ENCODE peak calls at places on chromosomes 16 and 17, in six cellular contexts. One of them, this sample, is unnamed.

GRCh38 chr17:72175787-72176515 is 55.1 kb downstream of the SOX9 start:
- DNase-seq in epithelial cell of esophagus: peak
- DNase-seq in left ventricle myocardium inferior: peak
- DNase-seq in AG04450: no peak
- DNase-seq in neural progenitor cell: no peak
- DNase-seq in GM13976: no peak
- DNase-seq in this sample: no peak

GRCh38 chr17:33366998-33367397 is 73.9 kb upstream of the ASIC2 start:
- DNase-seq in epithelial cell of esophagus: no peak
- DNase-seq in left ventricle myocardium inferior: no peak
- DNase-seq in AG04450: no peak
- DNase-seq in neural progenitor cell: peak
- DNase-seq in GM13976: no peak
- DNase-seq in this sample: no peak

GRCh38 chr17:62668091-62668804 is 40.8 kb downstream of the MRC2 start:
- DNase-seq in epithelial cell of esophagus: peak
- DNase-seq in left ventricle myocardium inferior: no peak
- DNase-seq in AG04450: no peak
- DNase-seq in neural progenitor cell: no peak
- DNase-seq in GM13976: no peak
- DNase-seq in this sample: peak

GRCh38 chr17:30380106-30380420 is 1.3 kb downstream of the CPD start:
- DNase-seq in epithelial cell of esophagus: peak
- DNase-seq in left ventricle myocardium inferior: no peak
- DNase-seq in AG04450: no peak
- DNase-seq in neural progenitor cell: peak
- DNase-seq in GM13976: peak
- DNase-seq in this sample: peak

GRCh38 chr16:80751167-80751566 is 53.2 kb downstream of the CDYL2 start:
- DNase-seq in epithelial cell of esophagus: no peak
- DNase-seq in left ventricle myocardium inferior: no peak
- DNase-seq in AG04450: peak
- DNase-seq in neural progenitor cell: peak
- DNase-seq in GM13976: no peak
- DNase-seq in this sample: no peak

GRCh38 chr17:35898283-35899070 is 18.3 kb upstream of the CCL5 start:
- DNase-seq in epithelial cell of esophagus: peak
- DNase-seq in left ventricle myocardium inferior: peak
- DNase-seq in AG04450: no peak
- DNase-seq in neural progenitor cell: no peak
- DNase-seq in GM13976: no peak
- DNase-seq in this sample: peak

GRCh38 chr17:20968913-20969616 is 73.7 kb downstream of the USP22 start:
- DNase-seq in epithelial cell of esophagus: no peak
- DNase-seq in left ventricle myocardium inferior: no peak
- DNase-seq in AG04450: no peak
- DNase-seq in neural progenitor cell: no peak
- DNase-seq in GM13976: no peak
- DNase-seq in this sample: no peak

GRCh38 chr16:8919089-8919933 is 37.2 kb downstream of the LITAFD start:
- DNase-seq in epithelial cell of esophagus: no peak
- DNase-seq in left ventricle myocardium inferior: no peak
- DNase-seq in AG04450: no peak
- DNase-seq in neural progenitor cell: no peak
- DNase-seq in GM13976: no peak
- DNase-seq in this sample: no peak

GRCh38 chr17:45719335-45720071 is 64.6 kb upstream of the CRHR1 start:
- DNase-seq in epithelial cell of esophagus: peak
- DNase-seq in left ventricle myocardium inferior: no peak
- DNase-seq in AG04450: peak
- DNase-seq in neural progenitor cell: peak
- DNase-seq in GM13976: no peak
- DNase-seq in this sample: no peak

GRCh38 chr17:49971848-49972485 is 3.0 kb downstream of the DLX4 start:
- DNase-seq in epithelial cell of esophagus: no peak
- DNase-seq in left ventricle myocardium inferior: no peak
- DNase-seq in AG04450: no peak
- DNase-seq in neural progenitor cell: peak
- DNase-seq in GM13976: no peak
- DNase-seq in this sample: peak

GRCh38 chr17:8117367-8117979 is 841 bp downstream of the ALOXE3 start:
- DNase-seq in epithelial cell of esophagus: no peak
- DNase-seq in left ventricle myocardium inferior: no peak
- DNase-seq in AG04450: no peak
- DNase-seq in neural progenitor cell: no peak
- DNase-seq in GM13976: no peak
- DNase-seq in this sample: no peak

GRCh38 chr16:23546778-23547177 is 10.4 kb downstream of the EARS2 start:
- DNase-seq in epithelial cell of esophagus: no peak
- DNase-seq in left ventricle myocardium inferior: no peak
- DNase-seq in AG04450: no peak
- DNase-seq in neural progenitor cell: no peak
- DNase-seq in GM13976: no peak
- DNase-seq in this sample: no peak

GRCh38 chr16:11470676-11471415 is 115.9 kb downstream of the LITAF start:
- DNase-seq in epithelial cell of esophagus: peak
- DNase-seq in left ventricle myocardium inferior: no peak
- DNase-seq in AG04450: no peak
- DNase-seq in neural progenitor cell: no peak
- DNase-seq in GM13976: peak
- DNase-seq in this sample: no peak

GRCh38 chr17:1490643-1491405 is 1.7 kb downstream of the MYO1C start:
- DNase-seq in epithelial cell of esophagus: peak
- DNase-seq in left ventricle myocardium inferior: peak
- DNase-seq in AG04450: no peak
- DNase-seq in neural progenitor cell: peak
- DNase-seq in GM13976: peak
- DNase-seq in this sample: peak

GRCh38 chr17:13134106-13134505 is 116.3 kb upstream of the ELAC2 start:
- DNase-seq in epithelial cell of esophagus: no peak
- DNase-seq in left ventricle myocardium inferior: no peak
- DNase-seq in AG04450: no peak
- DNase-seq in neural progenitor cell: no peak
- DNase-seq in GM13976: no peak
- DNase-seq in this sample: no peak

GRCh38 chr17:75067856-75068255 is 19.9 kb upstream of the SLC16A5 start:
- DNase-seq in epithelial cell of esophagus: no peak
- DNase-seq in left ventricle myocardium inferior: no peak
- DNase-seq in AG04450: no peak
- DNase-seq in neural progenitor cell: no peak
- DNase-seq in GM13976: no peak
- DNase-seq in this sample: peak

GRCh38 chr17:14330492-14330920 is 29.6 kb downstream of the HS3ST3B1 start:
- DNase-seq in epithelial cell of esophagus: no peak
- DNase-seq in left ventricle myocardium inferior: no peak
- DNase-seq in AG04450: no peak
- DNase-seq in neural progenitor cell: peak
- DNase-seq in GM13976: no peak
- DNase-seq in this sample: no peak

GRCh38 chr16:49855822-49856740 is at the start of gene ZNF423:
- DNase-seq in epithelial cell of esophagus: no peak
- DNase-seq in left ventricle myocardium inferior: no peak
- DNase-seq in AG04450: no peak
- DNase-seq in neural progenitor cell: peak
- DNase-seq in GM13976: no peak
- DNase-seq in this sample: no peak

GRCh38 chr16:20956319-20956718 is 55.7 kb downstream of the LYRM1 start:
- DNase-seq in epithelial cell of esophagus: no peak
- DNase-seq in left ventricle myocardium inferior: no peak
- DNase-seq in AG04450: no peak
- DNase-seq in neural progenitor cell: no peak
- DNase-seq in GM13976: no peak
- DNase-seq in this sample: no peak

GRCh38 chr17:83198366-83199341 is 119.2 kb downstream of the METRNL start:
- DNase-seq in epithelial cell of esophagus: no peak
- DNase-seq in left ventricle myocardium inferior: peak
- DNase-seq in AG04450: no peak
- DNase-seq in neural progenitor cell: no peak
- DNase-seq in GM13976: no peak
- DNase-seq in this sample: peak

GRCh38 chr16:76705883-76706282 is 428.7 kb downstream of the CNTNAP4 start:
- DNase-seq in epithelial cell of esophagus: no peak
- DNase-seq in left ventricle myocardium inferior: no peak
- DNase-seq in AG04450: no peak
- DNase-seq in neural progenitor cell: no peak
- DNase-seq in GM13976: no peak
- DNase-seq in this sample: no peak

GRCh38 chr17:31509095-31509804 is 117.8 kb downstream of the RAB11FIP4 start:
- DNase-seq in epithelial cell of esophagus: no peak
- DNase-seq in left ventricle myocardium inferior: no peak
- DNase-seq in AG04450: no peak
- DNase-seq in neural progenitor cell: no peak
- DNase-seq in GM13976: no peak
- DNase-seq in this sample: peak

GRCh38 chr16:58654456-58655214 is 25.0 kb upstream of the CNOT1 start:
- DNase-seq in epithelial cell of esophagus: no peak
- DNase-seq in left ventricle myocardium inferior: no peak
- DNase-seq in AG04450: no peak
- DNase-seq in neural progenitor cell: no peak
- DNase-seq in GM13976: no peak
- DNase-seq in this sample: no peak

GRCh38 chr16:67552476-67552875 is 9.8 kb upstream of the CTCF start:
- DNase-seq in epithelial cell of esophagus: no peak
- DNase-seq in left ventricle myocardium inferior: no peak
- DNase-seq in AG04450: no peak
- DNase-seq in neural progenitor cell: no peak
- DNase-seq in GM13976: no peak
- DNase-seq in this sample: peak

GRCh38 chr17:3763777-3764170 is 37.2 kb downstream of the ITGAE start:
- DNase-seq in epithelial cell of esophagus: no peak
- DNase-seq in left ventricle myocardium inferior: no peak
- DNase-seq in AG04450: no peak
- DNase-seq in neural progenitor cell: no peak
- DNase-seq in GM13976: no peak
- DNase-seq in this sample: no peak

GRCh38 chr16:53973021-53973420 is 269.1 kb downstream of the FTO start:
- DNase-seq in epithelial cell of esophagus: no peak
- DNase-seq in left ventricle myocardium inferior: peak
- DNase-seq in AG04450: no peak
- DNase-seq in neural progenitor cell: no peak
- DNase-seq in GM13976: no peak
- DNase-seq in this sample: no peak

GRCh38 chr16:24728891-24729242 is 584 bp upstream of the TNRC6A start:
- DNase-seq in epithelial cell of esophagus: no peak
- DNase-seq in left ventricle myocardium inferior: no peak
- DNase-seq in AG04450: no peak
- DNase-seq in neural progenitor cell: no peak
- DNase-seq in GM13976: no peak
- DNase-seq in this sample: no peak

GRCh38 chr17:28576758-28577465 is at the start of gene ALDOC:
- DNase-seq in epithelial cell of esophagus: peak
- DNase-seq in left ventricle myocardium inferior: peak
- DNase-seq in AG04450: peak
- DNase-seq in neural progenitor cell: peak
- DNase-seq in GM13976: peak
- DNase-seq in this sample: peak

GRCh38 chr17:28574536-28574935 is 2.2 kb downstream of the ALDOC start:
- DNase-seq in epithelial cell of esophagus: no peak
- DNase-seq in left ventricle myocardium inferior: no peak
- DNase-seq in AG04450: no peak
- DNase-seq in neural progenitor cell: no peak
- DNase-seq in GM13976: no peak
- DNase-seq in this sample: no peak

GRCh38 chr17:28573521-28573920 is 2.2 kb upstream of the PIGS start:
- DNase-seq in epithelial cell of esophagus: no peak
- DNase-seq in left ventricle myocardium inferior: no peak
- DNase-seq in AG04450: no peak
- DNase-seq in neural progenitor cell: no peak
- DNase-seq in GM13976: no peak
- DNase-seq in this sample: no peak

GRCh38 chr17:28573966-28574480 is 2.7 kb downstream of the ALDOC start:
- DNase-seq in epithelial cell of esophagus: no peak
- DNase-seq in left ventricle myocardium inferior: no peak
- DNase-seq in AG04450: no peak
- DNase-seq in neural progenitor cell: no peak
- DNase-seq in GM13976: no peak
- DNase-seq in this sample: no peak

GRCh38 chr17:28575126-28575795 is 1.4 kb downstream of the ALDOC start:
- DNase-seq in epithelial cell of esophagus: no peak
- DNase-seq in left ventricle myocardium inferior: peak
- DNase-seq in AG04450: no peak
- DNase-seq in neural progenitor cell: peak
- DNase-seq in GM13976: no peak
- DNase-seq in this sample: peak
- TF ChIP-seq CTCF in epithelial cell of esophagus: no peak
- TF ChIP-seq CTCF in left ventricle myocardium inferior: peak
- TF ChIP-seq CTCF in AG04450: no peak
- TF ChIP-seq CTCF in neural progenitor cell: peak
- TF ChIP-seq CTCF in GM13976: peak
- TF ChIP-seq CTCF in this sample: no peak

GRCh38 chr17:48569676-48570324 is 8.3 kb downstream of the HOXB4 start:
- DNase-seq in epithelial cell of esophagus: no peak
- DNase-seq in left ventricle myocardium inferior: no peak
- DNase-seq in AG04450: no peak
- DNase-seq in neural progenitor cell: no peak
- DNase-seq in GM13976: no peak
- DNase-seq in this sample: no peak
- TF ChIP-seq CTCF in epithelial cell of esophagus: no peak
- TF ChIP-seq CTCF in left ventricle myocardium inferior: no peak
- TF ChIP-seq CTCF in AG04450: peak
- TF ChIP-seq CTCF in neural progenitor cell: no peak
- TF ChIP-seq CTCF in GM13976: no peak
- TF ChIP-seq CTCF in this sample: no peak

GRCh38 chr16:85553436-85554113 is 59.5 kb upstream of the GSE1 start:
- DNase-seq in epithelial cell of esophagus: peak
- DNase-seq in left ventricle myocardium inferior: peak
- DNase-seq in AG04450: no peak
- DNase-seq in neural progenitor cell: no peak
- DNase-seq in GM13976: peak
- DNase-seq in this sample: peak
- TF ChIP-seq CTCF in epithelial cell of esophagus: no peak
- TF ChIP-seq CTCF in left ventricle myocardium inferior: peak
- TF ChIP-seq CTCF in AG04450: peak
- TF ChIP-seq CTCF in neural progenitor cell: peak
- TF ChIP-seq CTCF in GM13976: peak
- TF ChIP-seq CTCF in this sample: no peak

DNA sequence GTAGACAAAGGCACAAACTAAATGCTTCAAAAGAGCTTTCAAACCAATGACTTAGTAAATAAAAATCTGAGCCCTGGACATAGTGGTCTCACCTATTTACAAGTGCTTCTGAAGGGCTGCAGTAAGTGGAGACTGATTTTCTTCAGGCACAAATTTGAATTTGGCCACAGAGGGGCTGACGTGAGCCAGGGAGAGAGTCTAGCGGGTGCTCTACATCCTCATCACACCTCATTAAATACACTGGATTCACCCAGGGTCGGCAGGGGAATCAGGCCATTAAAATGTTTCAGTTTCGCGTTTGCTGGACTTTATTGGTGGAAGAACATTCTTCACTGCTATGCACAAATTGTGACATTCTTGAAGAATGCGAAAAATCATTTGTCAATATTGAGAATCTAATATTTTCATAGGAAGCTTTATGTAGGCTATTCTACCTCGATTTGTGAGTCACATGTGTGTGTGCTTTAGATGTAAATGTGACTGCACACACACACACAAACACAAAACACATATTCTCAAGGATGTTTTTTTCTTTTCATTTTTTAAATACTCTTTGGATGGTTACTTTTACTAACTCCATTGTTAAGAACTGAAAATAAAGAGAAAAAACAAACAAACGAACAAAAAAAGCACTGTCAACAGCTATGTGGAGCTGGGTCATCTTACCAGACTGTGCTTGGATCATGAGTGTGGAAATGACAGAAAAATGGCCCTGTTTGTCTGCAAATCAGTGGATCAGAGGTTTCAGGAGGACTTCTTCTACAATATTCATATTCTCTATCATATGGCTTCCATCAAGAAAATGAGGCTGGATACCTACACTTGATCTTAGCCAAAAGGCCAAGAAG is 58.9 kb downstream of the CDH11 start:
- DNase-seq in epithelial cell of esophagus: no peak
- DNase-seq in left ventricle myocardium inferior: no peak
- DNase-seq in AG04450: no peak
- DNase-seq in neural progenitor cell: no peak
- DNase-seq in GM13976: no peak
- DNase-seq in this sample: no peak
- TF ChIP-seq CTCF in epithelial cell of esophagus: no peak
- TF ChIP-seq CTCF in left ventricle myocardium inferior: no peak
- TF ChIP-seq CTCF in AG04450: peak
- TF ChIP-seq CTCF in neural progenitor cell: no peak
- TF ChIP-seq CTCF in GM13976: no peak
- TF ChIP-seq CTCF in this sample: no peak